ENCODE peak calls at places on chromosomes 7 and 10, in six cellular contexts. G is Caco-2, V is right lobe of liver, J is BJ, D is heart left ventricle, I is stomach. T is an unnamed sample.

GRCh38 chr10:78865518-78865835 is 203.3 kb upstream of the ZMIZ1 start:
- DNase-seq in I (peak; percentile 35), J (no peak), D (no peak), G (no peak), V (no peak), T (no peak)

GRCh38 chr7:770786-771185 is 43.7 kb upstream of the PRKAR1B start:
- DNase-seq in J (no peak), D (no peak), V (no peak), G (peak; percentile 22), I (no peak), T (no peak)

GRCh38 chr10:79136227-79137005 is 67.7 kb downstream of the ZMIZ1 start:
- DNase-seq in J (no peak), G (no peak), D (no peak), I (no peak), V (no peak), T (no peak)

GRCh38 chr10:100970076-100970913 is 991 bp downstream of the SEMA4G start:
- DNase-seq in G (peak; percentile 68), I (peak; percentile 51), D (no peak), V (peak; percentile 91), J (no peak), T (no peak)

GRCh38 chr7:47885309-47886000 is 62.8 kb downstream of the PKD1L1 start:
- DNase-seq in D (no peak), J (no peak), I (no peak), V (no peak), G (no peak), T (no peak)

GRCh38 chr10:100347568-100348195 is 649 bp downstream of the SCD start:
- DNase-seq in V (no peak), I (no peak), G (no peak), D (no peak), J (no peak), T (no peak)

GRCh38 chr7:44235582-44236332 is 35.0 kb downstream of the YKT6 start:
- DNase-seq in I (no peak), J (no peak), D (no peak), V (no peak), G (no peak), T (no peak)

GRCh38 chr10:16866861-16867260 is 49.6 kb upstream of the RSU1 start:
- DNase-seq in D (no peak), G (no peak), I (no peak), J (no peak), V (no peak), T (no peak)

GRCh38 chr10:3264178-3264867 is 91.7 kb upstream of the PITRM1 start:
- DNase-seq in V (no peak), J (no peak), D (no peak), G (no peak), I (no peak), T (no peak)

GRCh38 chr7:128361463-128362441 is at the start of gene PRRT4:
- DNase-seq in D (peak; percentile 44), J (no peak), V (no peak), I (peak; percentile 40), G (peak; percentile 55), T (peak; percentile 38)

GRCh38 chr7:107594961-107595737 is 15.1 kb downstream of the BCAP29 start:
- DNase-seq in G (no peak), I (no peak), J (peak; percentile 80), D (no peak), V (no peak), T (peak; percentile 97)

GRCh38 chr10:100330128-100330527 is at the start of gene PKD2L1:
- DNase-seq in I (no peak), G (no peak), J (no peak), D (no peak), V (no peak), T (no peak)

GRCh38 chr7:105014725-105015630 is 973 bp downstream of the KMT2E start:
- DNase-seq in J (no peak), I (peak; percentile 60), G (peak; percentile 34), D (peak; percentile 65), V (peak; percentile 65), T (peak; percentile 49)

GRCh38 chr10:131452926-131453771 is 141.6 kb upstream of the TCERG1L start:
- DNase-seq in J (no peak), G (no peak), D (no peak), V (no peak), I (no peak), T (no peak)

GRCh38 chr10:35409094-35409582 is 72.8 kb downstream of the CCNY start:
- DNase-seq in G (no peak), V (no peak), I (no peak), J (peak; percentile 35), D (no peak), T (peak; percentile 30)

GRCh38 chr10:51092402-51092801 is 18.1 kb downstream of the PRKG1 start:
- DNase-seq in D (peak; percentile 83), I (peak; percentile 53), V (peak; percentile 65), J (no peak), G (no peak), T (no peak)

GRCh38 chr7:28957822-28958234 is 302 bp downstream of the TRIL start:
- DNase-seq in I (no peak), D (no peak), J (no peak), G (no peak), V (peak; percentile 57), T (no peak)
- H3K4me3 ChIP-seq in I (peak overlapping the region; percentile 63), D (peak overlapping the region; percentile 62), J (peak overlapping the region; percentile 30), G (no peak overlapping the region), V (peak overlapping the region; percentile 32), T (no peak overlapping the region)

GRCh38 chr7:158923928-158924511 is 67.7 kb downstream of the DYNC2I1 start:
- DNase-seq in I (no peak), V (no peak), D (no peak), J (no peak), G (no peak), T (no peak)
- H3K36me3 ChIP-seq in I (peaks cover 99% of the 10 kb centered on the region), V (peaks cover 4% of the 10 kb centered on the region), D (peaks cover 95% of the 10 kb centered on the region), J (peaks cover 46% of the 10 kb centered on the region), G (peaks cover 2% of the 10 kb centered on the region), T (peaks cover 12% of the 10 kb centered on the region)

GRCh38 chr10:43708256-43708655 is 59.6 kb upstream of the ZNF32 start:
- DNase-seq in V (no peak), J (no peak), I (no peak), G (no peak), D (no peak), T (no peak)

GRCh38 chr10:43710772-43711471 is 62.2 kb upstream of the ZNF32 start:
- DNase-seq in D (no peak), I (no peak), J (no peak), G (no peak), V (no peak), T (no peak)

GRCh38 chr10:43703286-43703685 is 54.6 kb upstream of the ZNF32 start:
- DNase-seq in V (no peak), I (no peak), J (no peak), G (no peak), D (no peak), T (no peak)

GRCh38 chr10:43706166-43706565 is 57.5 kb upstream of the ZNF32 start:
- DNase-seq in G (no peak), I (no peak), D (no peak), V (no peak), J (no peak), T (no peak)

DNA sequence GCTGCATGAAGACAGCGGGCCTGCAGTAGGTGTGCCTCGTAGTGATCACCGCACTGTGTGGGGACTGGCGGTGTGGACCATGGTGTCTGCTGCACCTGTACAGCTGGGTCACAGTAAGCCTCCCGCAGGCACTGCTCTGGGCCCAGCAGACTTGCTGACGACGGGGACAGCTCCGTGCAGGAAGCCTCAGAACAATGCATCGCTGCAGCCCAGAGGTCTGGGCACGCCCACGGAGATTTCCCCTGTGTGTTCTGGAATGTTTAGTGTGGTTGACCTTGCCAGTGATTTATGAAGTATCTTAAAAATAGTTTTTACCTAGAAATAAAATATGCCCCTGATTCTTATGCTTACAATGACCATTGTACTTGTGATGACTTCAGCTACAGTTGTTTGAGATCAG is 59.1 kb upstream of the ZNF32 start:
- DNase-seq in V (no peak), I (no peak), J (no peak), D (peak; percentile 73), G (no peak), T (no peak)
- H3K4me3 ChIP-seq in V (no peak overlapping the region), I (no peak overlapping the region), J (no peak overlapping the region), D (no peak overlapping the region), G (no peak overlapping the region), T (no peak overlapping the region)

DNA sequence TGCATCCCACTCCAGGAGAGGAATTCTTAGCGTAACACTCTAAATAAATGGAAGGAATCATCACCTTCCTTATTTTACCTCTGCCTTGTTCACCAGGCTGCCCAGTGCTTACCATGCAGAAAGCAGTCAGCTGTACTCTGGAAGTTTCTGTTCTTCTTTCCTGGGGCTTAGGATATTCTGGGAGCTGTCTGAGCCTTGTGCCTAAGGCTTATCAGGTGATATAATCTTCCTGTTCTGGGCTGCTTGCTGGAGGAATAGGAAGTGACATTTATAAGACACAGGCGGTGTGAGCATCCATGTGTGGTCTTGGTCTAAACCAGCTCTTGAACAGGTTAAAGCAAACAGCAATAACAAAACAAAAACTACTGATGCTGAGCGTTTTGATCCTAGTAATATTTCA is 13.5 kb downstream of the KCTD7 start:
- DNase-seq in D (no peak), G (no peak), I (no peak), J (no peak), V (no peak), T (no peak)
- H3K36me3 ChIP-seq in D (peaks cover 90% of the 10 kb centered on the region), G (peaks cover 2% of the 10 kb centered on the region), I (peaks cover 99% of the 10 kb centered on the region), J (peaks cover 21% of the 10 kb centered on the region), V (peaks cover 12% of the 10 kb centered on the region), T (no peaks in the 10 kb centered on the region)

DNA sequence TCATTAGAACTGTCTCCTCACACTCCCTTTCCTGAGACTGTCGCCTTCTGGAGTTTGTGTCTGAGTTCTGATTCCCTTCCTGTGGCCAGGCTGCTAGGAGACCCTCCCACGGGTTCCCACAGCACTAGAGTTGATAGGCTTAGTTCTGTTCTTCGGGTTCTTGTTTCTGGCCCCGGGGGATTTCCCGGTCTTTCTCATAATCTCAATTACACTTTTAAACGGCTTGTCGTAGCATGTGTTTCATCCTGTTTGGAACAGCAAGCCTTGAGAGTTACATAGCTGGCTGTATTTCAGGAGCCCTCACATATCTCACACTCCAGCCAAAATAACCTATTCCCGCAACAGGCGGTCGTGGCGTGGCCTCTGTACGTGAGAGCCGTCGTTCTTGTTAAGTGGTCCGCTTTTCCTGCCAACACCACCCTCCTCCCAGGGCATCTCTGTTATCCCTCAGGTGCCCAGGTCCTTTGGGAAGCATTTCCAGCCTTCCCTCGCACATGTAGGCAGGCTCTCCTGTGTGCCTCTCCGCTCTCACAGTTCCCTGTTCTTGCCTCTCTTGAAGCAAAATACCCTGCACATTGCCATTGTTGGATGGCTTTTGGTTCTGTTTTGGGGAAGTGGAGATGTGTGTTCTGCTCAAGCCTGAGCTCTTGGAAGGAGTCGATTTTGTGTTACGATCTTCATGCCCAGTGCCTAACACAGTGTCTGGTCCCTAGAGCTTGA is 46.0 kb downstream of the CDC123 start:
- DNase-seq in D (peak; percentile 54), V (no peak), G (no peak), I (no peak), J (no peak), T (no peak)
- H3K4me3 ChIP-seq in D (peak overlapping the region; percentile 3), V (no peak overlapping the region), G (no peak overlapping the region), I (no peak overlapping the region), J (no peak overlapping the region), T (no peak overlapping the region)

DNA sequence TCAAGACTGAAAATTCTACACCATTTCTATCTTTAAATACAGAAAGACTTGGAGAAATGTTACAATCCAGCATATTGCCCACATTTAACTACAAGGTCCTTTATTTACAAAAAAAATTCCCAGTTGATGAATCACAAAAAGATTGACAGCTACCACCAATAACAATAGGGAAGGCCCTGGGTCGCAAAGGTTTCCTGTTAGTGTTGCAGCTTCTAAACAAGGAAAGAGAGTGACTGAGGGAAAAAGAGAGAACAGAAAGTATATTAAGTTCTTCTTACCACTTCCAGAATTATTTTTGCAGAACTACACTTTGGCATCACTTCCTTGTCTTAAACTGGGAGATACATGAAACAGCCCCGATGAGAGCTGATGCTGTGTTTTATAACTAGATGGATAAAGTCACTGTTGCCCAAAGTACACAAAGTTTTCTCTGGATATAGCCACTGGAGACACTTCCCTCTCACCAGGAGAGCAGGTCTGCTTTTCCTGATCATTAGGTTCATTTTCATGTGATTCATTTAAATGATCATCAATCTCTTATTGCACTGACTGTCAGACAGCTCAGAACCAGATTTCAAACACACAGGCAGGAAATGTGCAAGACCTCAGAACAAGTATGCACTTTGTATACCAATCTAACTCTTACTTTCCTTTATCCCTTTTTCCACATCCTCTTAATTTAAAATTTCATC is 57.0 kb downstream of the SHTN1 start:
- DNase-seq in J (no peak), V (no peak), G (peak; percentile 21), D (no peak), I (no peak), T (peak; percentile 80)
- H3K36me3 ChIP-seq in J (no peaks in the 10 kb centered on the region), V (peaks cover 14% of the 10 kb centered on the region), G (no peaks in the 10 kb centered on the region), D (peaks cover 4% of the 10 kb centered on the region), I (peaks cover 23% of the 10 kb centered on the region), T (peaks cover 6% of the 10 kb centered on the region)